ENCODE peak calls at places on chromosomes 1 and 21, in seven cellular contexts. A is activated T-helper 1 cell treated with Interleukin-2 at 50 U/mL for 16 hours; T is amygdala; J is stimulated activated CD8-positive, alpha-beta memory T cell treated with anti-CD3 and anti-CD28 coated beads, Interleukin-4, amount 100 ng/mL, for 4 hours; M is ELF-1; I is HTR-8/SVneo; C is substantia nigra. K is an unnamed sample.
A peak's percentile ranks its signal among the peaks of the same experiment; 100 is the strongest.

GRCh38 chr1:218878369-218878768 is 295.3 kb upstream of the LYPLAL1 start:
- DNase-seq in M (no peak), T (no peak), A (no peak), C (no peak), J (no peak), I (no peak), K (no peak)

GRCh38 chr1:205567716-205568115 is 63.2 kb downstream of the CDK18 start:
- DNase-seq in M (no peak), J (no peak), C (no peak), I (no peak), A (no peak), T (no peak), K (no peak)

GRCh38 chr1:37240897-37241296 is 206.6 kb upstream of the GRIK3 start:
- DNase-seq in J (no peak), T (no peak), A (no peak), M (peak; percentile 52), C (no peak), I (no peak), K (peak; percentile 39)

GRCh38 chr1:200081982-200082272 is 54.4 kb downstream of the NR5A2 start:
- DNase-seq in J (no peak), T (no peak), A (no peak), C (no peak), I (no peak), M (no peak), K (peak; percentile 10)

GRCh38 chr1:60052634-60053033 is 20.9 kb downstream of the C1orf87 start:
- DNase-seq in T (no peak), C (no peak), I (no peak), A (no peak), M (no peak), J (no peak), K (peak; percentile 88)

GRCh38 chr1:78607334-78607927 is 12.8 kb upstream of the IFI44L start:
- DNase-seq in C (no peak), T (no peak), J (no peak), M (no peak), A (no peak), I (peak; percentile 10), K (peak; percentile 16)

GRCh38 chr1:21520899-21521716 is 11.9 kb downstream of the ALPL start:
- DNase-seq in M (no peak), J (no peak), T (no peak), I (no peak), C (no peak), A (no peak), K (no peak)

GRCh38 chr1:219990782-219991510 is 55.4 kb downstream of the EPRS1 start:
- DNase-seq in C (no peak), J (no peak), M (no peak), I (peak; percentile 13), T (no peak), A (no peak), K (peak; percentile 28)

GRCh38 chr21:28229811-28230210 is 762.9 kb downstream of the LTN1 start:
- DNase-seq in C (no peak), T (no peak), I (peak; percentile 23), J (no peak), A (no peak), M (no peak), K (no peak)

GRCh38 chr1:208270679-208271111 is 26.5 kb upstream of the PLXNA2 start:
- DNase-seq in C (no peak), M (peak; percentile 87), T (no peak), A (no peak), J (no peak), I (no peak), K (peak; percentile 99)

GRCh38 chr1:191634801-191635520 is 523.3 kb upstream of the RGS18 start:
- DNase-seq in M (no peak), I (no peak), C (no peak), T (no peak), J (no peak), A (no peak), K (peak; percentile 14)

GRCh38 chr1:53690411-53690810 is 48.6 kb downstream of the GLIS1 start:
- DNase-seq in J (no peak), A (no peak), T (no peak), I (no peak), C (no peak), M (no peak), K (no peak)

GRCh38 chr1:8239306-8240023 is 78.4 kb upstream of the SLC45A1 start:
- DNase-seq in T (no peak), A (no peak), M (peak; percentile 92), C (no peak), J (no peak), I (no peak), K (peak; percentile 91)

GRCh38 chr1:2003564-2004131 is at the start of gene CFAP74:
- DNase-seq in A (no peak), C (no peak), J (no peak), I (peak; percentile 41), M (peak; percentile 88), T (no peak), K (peak; percentile 89)

GRCh38 chr1:154777151-154777550 is 92.9 kb downstream of the KCNN3 start:
- DNase-seq in A (no peak), C (no peak), M (no peak), J (no peak), T (no peak), I (no peak), K (no peak)

GRCh38 chr1:16181887-16182719 is 26.2 kb upstream of the EPHA2 start:
- DNase-seq in T (no peak), A (no peak), J (no peak), C (no peak), M (peak; percentile 95), I (peak; percentile 80), K (peak; percentile 96)

GRCh38 chr1:44553771-44554170 is 120.5 kb downstream of the TMEM53 start:
- DNase-seq in J (no peak), T (no peak), I (peak; percentile 73), A (no peak), M (no peak), C (no peak), K (peak; percentile 49)

GRCh38 chr1:63693956-63694607 is 79.7 kb upstream of the ROR1 start:
- DNase-seq in J (no peak), M (no peak), C (no peak), A (no peak), I (no peak), T (no peak), K (no peak)

GRCh38 chr1:2109581-2110021 is 59.4 kb downstream of the PRKCZ start:
- DNase-seq in J (no peak), C (no peak), T (no peak), A (no peak), M (no peak), I (no peak), K (no peak)

GRCh38 chr1:202155478-202156021 is 4.9 kb downstream of the PTPN7 start:
- DNase-seq in A (no peak), J (no peak), M (no peak), I (peak; percentile 53), C (no peak), T (no peak), K (no peak)

GRCh38 chr1:107076846-107077245 is 20.4 kb downstream of the PRMT6 start:
- DNase-seq in J (no peak), I (no peak), C (no peak), M (peak; percentile 6), T (no peak), A (no peak), K (peak; percentile 72)

GRCh38 chr21:42423197-42423675 is 19.5 kb downstream of the UBASH3A start:
- DNase-seq in J (no peak), T (no peak), C (no peak), M (no peak), A (no peak), I (no peak), K (no peak)

GRCh38 chr1:202316186-202316585 is 25.6 kb downstream of the UBE2T start:
- DNase-seq in J (no peak), C (no peak), M (no peak), A (no peak), I (no peak), T (no peak), K (no peak)

GRCh38 chr21:38758815-38759214 is 46.9 kb upstream of the ETS2 start:
- DNase-seq in I (no peak), J (no peak), M (no peak), C (no peak), A (no peak), T (no peak), K (no peak)

GRCh38 chr1:214255509-214255908 is 25.4 kb upstream of the SMYD2 start:
- DNase-seq in A (no peak), J (no peak), C (no peak), I (no peak), M (no peak), T (no peak), K (no peak)

K was measured in mesendoderm.